ENCODE peak calls at places on chromosomes 11 and 22, in six cellular contexts. P is GM12891, J is H1, R is HepG2, O is K562, S is GM12878. F is an unnamed sample.
A peak's percentile ranks its signal among the peaks of the same experiment; 100 is the strongest.

GRCh38 chr11:85643255-85643654 is 4.5 kb upstream of the TMEM126A start:
- DNase-seq in P (no peak), J (no peak), R (no peak), O (no peak), S (no peak), F (no peak)

GRCh38 chr22:30605449-30606110 is 1.4 kb upstream of the TCN2 start:
- DNase-seq in P (no peak), J (no peak), R (peak; percentile 44), O (peak; percentile 66), S (no peak), F (no peak)

GRCh38 chr11:44627911-44628729 is 62.7 kb downstream of the CD82 start:
- DNase-seq in P (no peak), J (no peak), R (no peak), O (no peak), S (no peak), F (peak; percentile 49)

GRCh38 chr11:128422576-128423370 is 164.6 kb downstream of the ETS1 start:
- DNase-seq in P (no peak), J (no peak), R (no peak), O (no peak), S (no peak), F (no peak)

GRCh38 chr11:1528710-1529109 is 42.1 kb upstream of the MOB2 start:
- DNase-seq in P (no peak), J (no peak), R (no peak), O (no peak), S (no peak), F (no peak)

GRCh38 chr22:24576793-24577192 is 16.1 kb downstream of the LRRC75B start:
- DNase-seq in P (no peak), J (no peak), R (no peak), O (no peak), S (no peak), F (no peak)

GRCh38 chr22:43273902-43274484 is 69.2 kb downstream of the SCUBE1 start:
- DNase-seq in P (peak; percentile 71), J (peak; percentile 41), R (peak; percentile 47), O (peak; percentile 69), S (peak; percentile 13), F (peak; percentile 71)

GRCh38 chr11:24588075-24588474 is 91.2 kb downstream of the LUZP2 start:
- DNase-seq in P (no peak), J (no peak), R (no peak), O (no peak), S (no peak), F (no peak)

GRCh38 chr11:1457326-1457680 is 29.3 kb downstream of the MOB2 start:
- DNase-seq in P (no peak), J (no peak), R (no peak), O (no peak), S (no peak), F (no peak)

DNA sequence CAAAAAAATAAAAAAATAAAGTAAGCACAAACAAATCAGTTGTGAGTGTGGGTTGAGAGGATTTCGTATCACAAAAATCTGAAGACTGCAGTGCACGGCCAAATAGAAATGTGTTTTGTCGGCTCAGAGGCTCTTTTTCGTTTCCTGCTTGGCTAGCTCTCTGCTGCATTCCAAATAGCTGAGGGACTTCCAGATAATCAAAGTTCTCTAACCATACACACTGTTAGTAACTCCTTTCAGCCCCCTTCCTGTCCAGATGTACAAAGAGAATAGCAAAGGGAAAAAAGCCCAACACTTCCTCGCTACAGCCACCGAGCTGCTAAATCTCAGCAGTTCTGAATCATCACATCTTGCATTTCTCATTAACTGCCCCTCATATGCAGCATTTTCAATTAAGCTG is 203.2 kb downstream of the TENM4 start:
- DNase-seq in P (no peak), J (no peak), R (no peak), O (no peak), S (no peak), F (no peak)
- TF ChIP-seq TAF1 in P (no peak), J (no peak), R (no peak), O (no peak), S (no peak), F (no peak)

DNA sequence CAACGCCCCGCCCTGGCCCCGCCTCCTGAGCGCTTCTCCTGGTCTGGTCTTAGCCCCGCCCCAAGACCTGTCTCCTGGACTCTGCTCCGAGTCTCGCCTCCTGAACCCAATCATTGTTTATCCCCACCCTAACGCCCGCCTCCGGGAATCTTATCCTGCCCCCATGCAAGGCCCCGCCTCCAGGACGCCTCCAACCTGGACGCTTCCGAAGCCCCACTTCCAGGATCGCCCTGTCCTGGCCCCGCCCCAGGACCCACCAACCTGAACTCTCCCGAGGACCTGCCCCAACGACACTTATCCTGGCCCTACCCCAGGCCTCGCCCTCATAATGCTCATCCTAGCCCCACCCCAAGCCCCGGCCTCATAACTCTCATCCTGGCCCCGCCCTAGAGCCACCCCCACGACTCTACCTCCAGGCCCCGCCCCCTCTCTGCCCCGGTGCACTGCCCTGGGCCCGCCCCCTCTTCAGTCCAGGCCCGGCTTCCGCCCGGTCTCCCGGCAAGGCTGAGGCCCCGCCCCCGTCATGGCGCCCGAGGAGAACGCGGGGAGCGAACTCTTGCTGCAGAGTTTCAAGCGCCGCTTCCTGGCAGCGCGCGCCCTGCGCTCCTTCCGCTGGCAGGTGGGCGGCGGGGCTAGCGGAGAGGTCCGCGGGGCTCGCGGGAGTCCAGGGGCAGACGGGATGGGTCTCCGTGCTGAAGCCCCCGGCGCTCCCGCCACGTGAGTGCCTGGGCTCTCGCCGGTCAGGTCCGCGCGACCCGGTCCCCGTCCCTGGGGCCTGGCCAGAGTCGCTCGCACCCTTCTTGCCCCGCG is 45.8 kb upstream of the DEFB108B start:
- DNase-seq in P (peak; percentile 75), J (peak; percentile 98), R (peak; percentile 96), O (peak; percentile 88), S (peak; percentile 82), F (peak; percentile 70)
- TF ChIP-seq POLR2A in P (no peak), J (no peak), R (no peak), O (no peak), S (peak; percentile 42), F (no peak)

GRCh38 chr11:65607614-65608426 is 6.2 kb downstream of the MAP3K11 start:
- DNase-seq in P (no peak), J (no peak), R (no peak), O (no peak), S (no peak), F (no peak)

GRCh38 chr11:65609236-65609635 is 4.8 kb downstream of the MAP3K11 start:
- DNase-seq in P (no peak), J (no peak), R (no peak), O (no peak), S (no peak), F (no peak)

GRCh38 chr11:65609711-65610110 is 4.3 kb downstream of the MAP3K11 start:
- DNase-seq in P (no peak), J (no peak), R (no peak), O (no peak), S (no peak), F (no peak)

GRCh38 chr11:65604258-65604657 is 8.7 kb upstream of the KCNK7 start:
- DNase-seq in P (no peak), J (no peak), R (no peak), O (no peak), S (no peak), F (no peak)

DNA sequence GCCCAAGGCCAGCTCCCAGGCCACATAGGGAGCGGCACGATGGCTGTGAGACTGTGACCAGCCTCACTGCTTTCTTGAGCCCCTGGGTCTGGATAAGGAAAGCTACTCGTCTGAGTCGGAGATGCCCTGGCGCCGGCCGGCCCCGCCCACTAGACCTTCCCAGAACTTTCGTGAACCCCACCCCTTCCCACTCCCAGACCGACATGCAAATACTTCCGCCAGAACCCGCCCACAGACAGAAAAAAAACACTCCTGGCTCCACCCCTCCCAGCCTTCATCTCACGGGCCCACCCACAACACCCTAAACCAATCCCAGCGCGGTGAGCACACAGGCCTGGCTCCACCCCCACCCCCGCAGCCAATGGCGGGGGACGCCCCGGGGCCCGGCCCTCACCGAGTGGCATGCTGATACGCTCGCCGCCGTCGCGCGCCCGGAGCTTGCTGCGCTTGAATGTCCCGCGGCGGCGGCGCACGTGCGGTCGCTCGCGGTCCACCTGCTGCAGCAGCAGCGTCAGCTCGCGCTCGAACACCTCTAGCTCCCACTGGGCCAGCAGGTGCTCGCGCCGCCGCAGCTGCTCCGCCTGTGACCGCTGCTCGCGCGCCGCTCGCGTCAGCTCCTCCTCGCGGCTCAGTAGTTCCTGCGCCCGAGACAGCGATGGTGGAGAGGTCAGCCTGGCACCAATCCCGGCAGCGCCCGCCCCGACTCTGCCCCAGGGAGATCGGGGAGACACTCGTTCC is 7.0 kb downstream of the MAP3K11 start:
- DNase-seq in P (peak; percentile 65), J (peak; percentile 94), R (no peak), O (peak; percentile 83), S (no peak), F (no peak)
- TF ChIP-seq POLR2AphosphoS5 in P (no peak), J (no peak), R (no peak), O (no peak), S (no peak), F (no peak)

DNA sequence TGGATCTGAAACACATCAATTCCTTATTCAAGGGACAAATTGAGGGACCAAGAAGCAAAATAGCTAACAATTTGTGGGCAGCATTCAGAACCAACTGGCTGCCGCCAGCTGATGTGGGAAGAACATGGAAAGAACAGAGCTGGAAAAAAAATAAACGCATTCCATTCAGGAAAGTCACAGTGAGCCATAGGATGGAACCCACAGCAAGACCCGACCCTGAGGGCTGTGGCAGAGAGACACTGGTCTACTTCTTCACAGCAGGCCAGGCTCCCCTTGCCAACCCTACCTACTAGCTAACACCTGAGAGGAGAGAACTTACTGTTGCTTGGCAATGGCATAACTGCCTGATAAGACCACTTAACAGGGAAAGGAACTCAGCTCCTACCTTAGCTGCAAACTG is 123.5 kb upstream of the APOA1 start:
- DNase-seq in P (no peak), J (no peak), R (no peak), O (no peak), S (no peak), F (no peak)
- TF ChIP-seq TAF1 in P (no peak), J (no peak), R (no peak), O (no peak), S (no peak), F (no peak)

GRCh38 chr11:16737860-16738197 is 618 bp upstream of the C11orf58 start:
- DNase-seq in P (no peak), J (no peak), R (peak; percentile 22), O (no peak), S (no peak), F (no peak)

GRCh38 chr11:16739326-16739875 is 954 bp downstream of the C11orf58 start:
- DNase-seq in P (no peak), J (no peak), R (no peak), O (no peak), S (no peak), F (no peak)

GRCh38 chr11:16741473-16741872 is 3.0 kb downstream of the C11orf58 start:
- DNase-seq in P (no peak), J (no peak), R (no peak), O (no peak), S (no peak), F (no peak)

GRCh38 chr11:16738949-16739262 is 459 bp downstream of the C11orf58 start:
- DNase-seq in P (no peak), J (no peak), R (no peak), O (no peak), S (no peak), F (no peak)

DNA sequence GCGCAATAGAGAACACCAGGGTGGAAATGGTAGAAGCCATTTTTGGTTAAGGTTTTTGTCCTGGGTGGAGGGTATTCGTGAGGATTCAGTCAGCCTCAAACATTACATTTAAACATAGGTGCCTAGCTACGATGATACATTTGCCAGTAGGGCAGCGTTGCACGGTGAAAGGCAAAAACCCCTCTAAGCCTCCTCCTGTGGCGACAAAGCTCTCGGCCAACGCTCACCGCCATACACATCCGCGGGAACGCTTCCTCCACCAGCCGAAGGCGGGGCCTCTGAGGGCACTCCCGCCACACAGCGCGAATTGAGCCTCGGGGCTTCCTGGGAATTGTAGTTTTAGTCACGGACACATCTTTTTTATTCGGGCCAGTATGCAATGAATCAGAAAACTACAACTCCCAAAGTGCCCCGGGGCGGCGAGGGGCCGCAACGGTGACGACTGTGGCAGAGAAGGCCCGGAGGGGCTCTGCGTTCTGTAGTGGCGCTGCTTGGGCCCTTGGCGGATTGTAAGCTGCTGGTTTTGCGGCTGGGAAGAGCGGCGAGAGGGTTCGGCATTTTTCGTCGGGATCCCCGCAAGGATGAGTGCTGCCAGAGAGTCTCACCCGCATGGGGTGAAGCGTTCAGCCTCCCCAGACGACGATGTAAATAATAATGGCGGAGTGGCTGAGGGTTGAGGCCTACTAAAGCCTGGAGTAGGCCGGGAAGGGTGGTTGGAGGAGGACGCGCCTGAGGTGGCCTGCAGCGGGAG is at the start of gene C11orf58:
- DNase-seq in P (peak; percentile 50), J (peak; percentile 86), R (peak; percentile 95), O (peak; percentile 87), S (peak; percentile 88), F (peak; percentile 62)
- TF ChIP-seq POLR2A in P (peak; percentile 97), J (peak; percentile 98), R (peak; percentile 96), O (peak; percentile 96), S (peak; percentile 98), F (peak; percentile 97)

F was measured in GM12892.